ENCODE peak calls at places on chromosomes 6 and 20, in ten cellular contexts. Y is CD8-positive, alpha-beta T cell; S is mammary epithelial cell; I is cardiac muscle cell; T is tibial artery; Z is naive thymus-derived CD4-positive, alpha-beta T cell; R is heart left ventricle; D is CD4-positive, alpha-beta memory T cell; E is MM.1S; N is PC-3. G is an unnamed sample. For H3K36me3, the result is how much of the 10 kb centered on the place peaks cover.

GRCh38 chr6:79813854-79814477 is 133.4 kb downstream of the ELOVL4 start:
- DNase-seq in I (peak), R (peak), Y (peak), E (peak), T (peak), D (peak), Z (peak), N (peak), S (peak), G (peak)

GRCh38 chr6:5174756-5175155 is 86.0 kb downstream of the LYRM4 start:
- DNase-seq in N (no peak), R (no peak), Y (no peak), S (no peak), Z (no peak), D (peak), T (no peak), I (no peak), E (peak), G (no peak)

GRCh38 chr6:72616406-72617015 is 5.4 kb upstream of the KCNQ5 start:
- DNase-seq in T (no peak), I (peak), Z (peak), Y (no peak), R (no peak), D (peak), S (peak), E (peak), N (peak), G (no peak)

GRCh38 chr20:37649635-37650244 is 44.1 kb upstream of the CTNNBL1 start:
- DNase-seq in Z (no peak), D (no peak), Y (no peak), R (no peak), S (no peak), N (no peak), T (no peak), I (no peak), E (no peak), G (no peak)

GRCh38 chr6:25279748-25280616 is 808 bp downstream of the CARMIL1 start:
- DNase-seq in S (peak), T (no peak), R (peak), N (peak), Z (peak), D (peak), I (peak), Y (peak), E (peak), G (no peak)

GRCh38 chr6:10425973-10426780 is 11.3 kb upstream of the TFAP2A start:
- DNase-seq in S (peak), N (no peak), I (peak), Z (no peak), T (no peak), Y (no peak), D (no peak), R (no peak), E (peak), G (no peak)

GRCh38 chr20:2914160-2914559 is 40.9 kb downstream of the PTPRA start:
- DNase-seq in T (no peak), R (no peak), E (no peak), Y (no peak), S (peak), Z (no peak), D (no peak), I (peak), N (peak), G (no peak)

GRCh38 chr20:31684153-31685003 is 38.3 kb downstream of the BCL2L1 start:
- DNase-seq in Z (no peak), D (peak), T (no peak), E (peak), Y (no peak), I (no peak), R (no peak), N (peak), S (no peak), G (no peak)

GRCh38 chr20:21352703-21353102 is 44.6 kb downstream of the NKX2-4 start:
- DNase-seq in D (no peak), N (peak), Y (no peak), T (no peak), R (no peak), I (no peak), Z (no peak), E (no peak), S (no peak), G (no peak)

GRCh38 chr6:149268768-149269167 is 48.7 kb upstream of the TAB2 start:
- DNase-seq in Z (no peak), Y (no peak), S (no peak), N (peak), I (peak), E (no peak), T (no peak), R (no peak), D (no peak), G (no peak)

GRCh38 chr6:44203955-44204354 is 12.8 kb upstream of the MYMX start:
- DNase-seq in N (peak), Y (no peak), E (no peak), R (no peak), Z (no peak), S (no peak), T (no peak), D (no peak), I (no peak), G (no peak)

GRCh38 chr6:74936886-74937285 is 269.0 kb downstream of the COL12A1 start:
- DNase-seq in S (peak), Z (no peak), T (no peak), I (no peak), Y (no peak), R (no peak), E (no peak), N (peak), D (no peak), G (no peak)

GRCh38 chr6:16130932-16131387 is 2.1 kb downstream of the MYLIP start:
- DNase-seq in I (peak), Y (no peak), E (peak), Z (peak), N (peak), R (no peak), T (peak), S (peak), D (peak), G (no peak)

GRCh38 chr6:15344186-15344506 is 98.3 kb downstream of the JARID2 start:
- DNase-seq in T (no peak), R (no peak), Z (no peak), I (peak), N (no peak), Y (no peak), D (no peak), E (no peak), S (no peak), G (no peak)

GRCh38 chr6:132423839-132424238 is 22.6 kb upstream of the MOXD1 start:
- DNase-seq in E (no peak), S (no peak), I (no peak), Z (no peak), T (no peak), R (no peak), Y (no peak), N (no peak), D (no peak), G (no peak)

GRCh38 chr6:290111-290932 is 2.0 kb upstream of the DUSP22 start:
- DNase-seq in I (no peak), Z (no peak), D (no peak), T (no peak), E (no peak), N (no peak), R (no peak), Y (no peak), S (no peak), G (no peak)

GRCh38 chr6:11317885-11318771 is 85.7 kb upstream of the NEDD9 start:
- DNase-seq in T (no peak), R (peak), D (peak), I (no peak), E (no peak), Y (peak), Z (peak), S (peak), N (peak), G (no peak)

GRCh38 chr6:132130530-132131298 is 179.5 kb upstream of the CCN2 start:
- DNase-seq in Z (no peak), E (no peak), S (no peak), R (peak), N (no peak), I (no peak), D (no peak), Y (no peak), T (peak), G (peak)

GRCh38 chr6:140871911-140872310 is 1260.8 kb upstream of the GJE1 start:
- DNase-seq in E (no peak), D (no peak), T (no peak), Y (no peak), Z (no peak), I (no peak), R (no peak), N (peak), S (peak), G (no peak)

GRCh38 chr20:62280303-62280702 is 22.5 kb upstream of the ADRM1 start:
- DNase-seq in Y (no peak), E (no peak), I (no peak), R (no peak), S (no peak), T (no peak), N (no peak), Z (no peak), D (no peak), G (no peak)

GRCh38 chr20:62282877-62283503 is 19.8 kb upstream of the ADRM1 start:
- DNase-seq in D (no peak), R (peak), N (no peak), Y (no peak), S (no peak), I (peak), Z (no peak), E (no peak), T (no peak), G (peak)

GRCh38 chr20:62284448-62284847 is 18.3 kb upstream of the ADRM1 start:
- DNase-seq in T (no peak), R (no peak), I (no peak), E (no peak), D (no peak), S (no peak), N (no peak), Y (no peak), Z (no peak), G (no peak)

GRCh38 chr20:62282103-62282502 is 20.7 kb upstream of the ADRM1 start:
- DNase-seq in Y (no peak), E (no peak), Z (no peak), N (no peak), T (no peak), D (no peak), I (no peak), R (no peak), S (no peak), G (no peak)

GRCh38 chr20:62281161-62281933 is 21.4 kb upstream of the ADRM1 start:
- DNase-seq in N (no peak), Z (no peak), E (no peak), I (no peak), R (no peak), S (no peak), Y (no peak), T (no peak), D (no peak), G (no peak)
- H3K36me3 ChIP-seq in N (under half), Z (under half), E (under half), I (under half), R (half or more), S (under half), Y (half or more), T (half or more), D (half or more), G (half or more)

GRCh38 chr6:157380779-157381561 is at the start of gene ZDHHC14:
- DNase-seq in E (peak), R (peak), S (peak), T (peak), D (peak), N (peak), Y (peak), I (peak), Z (peak), G (peak)

GRCh38 chr6:157386023-157386422 is 5.0 kb downstream of the ZDHHC14 start:
- DNase-seq in N (no peak), S (no peak), T (no peak), Z (no peak), Y (no peak), R (no peak), E (no peak), D (no peak), I (no peak), G (no peak)

GRCh38 chr6:157381631-157382621 is 936 bp downstream of the ZDHHC14 start:
- DNase-seq in S (peak), E (peak), R (peak), Z (peak), D (peak), T (peak), I (peak), N (peak), Y (peak), G (peak)

GRCh38 chr6:157385482-157385881 is 4.5 kb downstream of the ZDHHC14 start:
- DNase-seq in S (no peak), N (no peak), Y (no peak), E (no peak), Z (no peak), D (no peak), T (no peak), I (no peak), R (no peak), G (no peak)

GRCh38 chr6:157383471-157383870 is 2.5 kb downstream of the ZDHHC14 start:
- DNase-seq in N (no peak), Z (no peak), Y (no peak), D (no peak), R (no peak), T (no peak), E (no peak), I (no peak), S (no peak), G (no peak)
- H3K4me3 ChIP-seq in N (peak), Z (no peak), Y (no peak), D (no peak), R (peak), T (peak), E (no peak), I (no peak), S (no peak), G (peak)

GRCh38 chr20:36499211-36499610 is 42.1 kb upstream of the MYL9 start:
- DNase-seq in D (no peak), N (no peak), E (no peak), Y (no peak), I (no peak), R (no peak), T (no peak), Z (no peak), S (no peak), G (no peak)
- H3K36me3 ChIP-seq in D (under half), N (under half), E (under half), Y (under half), I (under half), R (half or more), T (half or more), Z (under half), S (under half), G (half or more)

GRCh38 chr6:106125925-106126435 is 39.8 kb downstream of the PRDM1 start:
- DNase-seq in N (no peak), I (no peak), D (peak), Y (no peak), T (no peak), S (no peak), Z (no peak), R (no peak), E (no peak), G (no peak)
- H3K4me3 ChIP-seq in N (no peak), I (no peak), D (peak), Y (no peak), T (no peak), S (no peak), Z (peak), R (no peak), E (no peak), G (no peak)

DNA sequence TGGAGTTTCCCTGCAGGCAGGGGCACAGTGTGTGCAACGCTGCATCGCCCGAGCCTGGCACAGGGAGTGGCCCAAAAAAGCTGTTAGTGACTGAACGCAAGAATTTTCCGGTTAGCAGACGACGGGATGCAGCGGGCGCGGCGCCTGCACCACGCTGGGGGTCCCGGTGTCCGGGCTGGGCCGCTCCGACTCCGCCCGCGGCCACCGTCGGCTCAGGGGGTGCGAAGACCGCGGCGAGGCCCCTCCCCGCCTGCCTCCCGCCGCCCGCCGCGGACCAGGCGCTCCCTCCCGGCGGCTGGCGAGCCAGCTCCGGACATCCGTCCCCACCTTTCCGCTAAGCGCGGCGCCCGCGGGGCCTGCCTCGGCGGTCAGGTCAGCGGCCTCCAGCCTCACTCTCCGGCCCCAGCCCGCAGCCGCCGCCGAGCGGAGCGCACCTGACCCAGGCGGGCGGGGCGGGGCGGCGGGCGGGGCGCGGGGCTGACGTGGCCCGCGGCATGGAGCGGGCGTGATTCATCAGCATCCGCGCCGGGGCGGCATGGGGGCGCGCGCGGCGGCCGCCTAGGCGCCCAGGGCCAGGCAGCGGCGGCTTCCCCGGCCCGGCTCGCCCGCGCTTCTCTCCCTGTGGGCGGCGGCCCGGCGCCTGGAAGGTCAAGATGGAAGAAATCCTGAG is at the start of gene ARFGEF3:
- DNase-seq in E (peak), D (peak), R (peak), T (no peak), S (peak), Y (peak), I (peak), Z (no peak), N (peak), G (peak)
- H3K36me3 ChIP-seq in E (under half), D (under half), R (under half), T (under half), S (under half), Y (under half), I (under half), Z (under half), N (under half), G (under half)

GRCh38 chr6:30887901-30888300 is 3.6 kb downstream of the DDR1 start:
- DNase-seq in E (no peak), N (no peak), Z (no peak), I (no peak), S (no peak), Y (no peak), T (no peak), R (no peak), D (no peak), G (no peak)

GRCh38 chr6:30889921-30890645 is 5.8 kb downstream of the DDR1 start:
- DNase-seq in Z (no peak), Y (no peak), D (no peak), I (no peak), N (no peak), R (no peak), T (no peak), S (peak), E (no peak), G (no peak)

GRCh38 chr6:30889138-30889885 is 5.0 kb downstream of the DDR1 start:
- DNase-seq in Z (no peak), Y (no peak), N (no peak), S (no peak), T (no peak), R (no peak), D (no peak), E (no peak), I (no peak), G (no peak)

GRCh38 chr6:30886897-30887255 is 2.6 kb downstream of the DDR1 start:
- DNase-seq in S (no peak), N (no peak), Z (no peak), T (no peak), R (no peak), E (no peak), I (no peak), Y (no peak), D (no peak), G (no peak)

DNA sequence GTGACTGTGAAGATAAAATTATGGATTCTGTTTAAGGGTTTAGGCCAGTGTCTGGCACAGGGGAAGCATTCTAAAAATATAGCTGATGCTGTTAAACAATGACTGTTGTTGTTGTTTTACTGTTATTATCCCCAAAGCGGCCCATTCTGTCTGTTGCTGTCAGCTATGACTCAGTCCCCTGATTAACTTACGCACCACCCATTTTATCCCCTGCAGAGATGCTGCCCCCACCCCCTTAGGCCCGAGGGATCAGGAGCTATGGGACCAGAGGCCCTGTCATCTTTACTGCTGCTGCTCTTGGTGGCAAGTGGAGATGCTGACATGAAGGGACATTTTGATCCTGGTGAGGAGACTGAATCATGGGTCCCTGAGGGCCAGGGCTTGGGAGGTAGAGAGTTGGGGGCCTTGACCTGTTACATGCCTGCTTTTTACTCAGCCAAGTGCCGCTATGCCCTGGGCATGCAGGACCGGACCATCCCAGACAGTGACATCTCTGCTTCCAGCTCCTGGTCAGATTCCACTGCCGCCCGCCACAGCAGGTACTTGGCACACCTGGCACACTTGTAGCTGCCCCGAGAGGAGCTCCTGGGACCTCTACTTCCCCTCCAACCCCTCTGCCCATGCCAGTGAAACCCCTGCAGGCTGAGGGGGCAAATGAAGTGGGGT is 4.3 kb downstream of the DDR1 start:
- DNase-seq in R (no peak), S (peak), E (no peak), N (peak), Z (no peak), Y (no peak), T (no peak), D (no peak), I (no peak), G (no peak)
- H3K4me3 ChIP-seq in R (no peak), S (no peak), E (no peak), N (no peak), Z (no peak), Y (no peak), T (no peak), D (no peak), I (no peak), G (no peak)

DNA sequence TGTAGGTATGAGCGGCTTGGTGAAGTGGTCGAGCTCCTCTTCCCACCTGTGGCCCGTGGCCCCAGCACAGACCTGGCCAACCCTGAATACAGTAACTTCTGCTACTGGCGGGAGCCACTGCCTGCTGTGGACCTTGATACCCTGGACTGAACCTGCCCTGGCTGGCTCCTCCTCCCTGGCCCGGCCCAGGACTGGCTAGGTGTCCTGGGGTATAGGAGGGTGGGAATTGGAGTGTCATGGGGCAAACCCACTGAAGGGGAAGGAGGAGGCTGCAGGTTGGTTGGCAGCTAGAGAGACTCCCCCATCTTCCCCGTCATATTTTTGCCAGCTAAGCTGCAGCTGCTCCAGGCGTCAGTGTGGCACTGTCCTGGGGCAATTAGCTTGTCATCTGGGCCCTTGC is 7.9 kb downstream of the EMILIN3 start:
- DNase-seq in N (no peak), I (no peak), R (peak), D (no peak), S (no peak), E (no peak), T (no peak), Z (no peak), Y (no peak), G (no peak)
- H3K36me3 ChIP-seq in N (under half), I (under half), R (under half), D (under half), S (under half), E (under half), T (under half), Z (under half), Y (under half), G (under half)

DNA sequence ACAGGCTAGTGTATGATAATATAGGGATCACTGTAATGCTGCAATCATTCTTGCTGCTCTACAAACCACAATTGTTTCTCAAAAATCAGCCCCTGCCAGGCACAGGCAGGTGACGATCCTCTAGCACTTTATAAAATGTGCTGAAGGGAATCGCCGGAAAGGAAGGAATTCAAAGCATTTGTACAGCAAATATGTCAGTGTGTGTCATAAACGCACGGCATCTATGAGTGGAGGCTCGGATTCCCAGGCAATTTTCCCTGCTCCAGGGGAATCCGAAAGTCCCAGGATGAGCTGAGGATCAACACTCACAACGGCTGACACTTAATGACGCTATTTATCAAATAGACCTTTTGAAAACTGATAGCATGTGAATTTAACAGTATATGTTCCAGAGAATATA is 1.5 kb downstream of the PHACTR1 start:
- DNase-seq in R (no peak), S (peak), I (no peak), Z (no peak), N (peak), Y (no peak), E (no peak), D (no peak), T (no peak), G (no peak)
- H3K4me3 ChIP-seq in R (no peak), S (no peak), I (no peak), Z (no peak), N (peak), Y (no peak), E (no peak), D (no peak), T (no peak), G (no peak)